ENCODE peak calls at places on chromosomes 4 and X, in ten cellular contexts. One of them, this sample, is unnamed. For H3K4me1, the result is how much of the 10 kb centered on the place peaks cover.

GRCh38 chr4:38804654-38805295 is at the start of gene TLR1:
- DNase-seq in fibroblast of lung: peak
- DNase-seq in CD8-positive, alpha-beta T cell: no peak
- DNase-seq in mucosa of descending colon: no peak
- DNase-seq in sigmoid colon: no peak
- DNase-seq in hepatocyte: peak
- DNase-seq in esophagus squamous epithelium: no peak
- DNase-seq in heart left ventricle: no peak
- DNase-seq in tibial artery: no peak
- DNase-seq in neural progenitor cell: peak
- DNase-seq in this sample: no peak

GRCh38 chr4:6943012-6943869 is 33.6 kb downstream of the TBC1D14 start:
- DNase-seq in fibroblast of lung: no peak
- DNase-seq in CD8-positive, alpha-beta T cell: no peak
- DNase-seq in mucosa of descending colon: peak
- DNase-seq in sigmoid colon: no peak
- DNase-seq in hepatocyte: no peak
- DNase-seq in esophagus squamous epithelium: no peak
- DNase-seq in heart left ventricle: no peak
- DNase-seq in tibial artery: no peak
- DNase-seq in neural progenitor cell: peak
- DNase-seq in this sample: no peak

GRCh38 chrX:34053931-34054330 is 78.2 kb downstream of the FAM47A start:
- DNase-seq in fibroblast of lung: no peak
- DNase-seq in CD8-positive, alpha-beta T cell: no peak
- DNase-seq in mucosa of descending colon: no peak
- DNase-seq in sigmoid colon: no peak
- DNase-seq in hepatocyte: no peak
- DNase-seq in esophagus squamous epithelium: no peak
- DNase-seq in heart left ventricle: no peak
- DNase-seq in tibial artery: no peak
- DNase-seq in neural progenitor cell: peak
- DNase-seq in this sample: no peak

GRCh38 chr4:147371661-147372060 is 109.2 kb upstream of the EDNRA start:
- DNase-seq in fibroblast of lung: no peak
- DNase-seq in CD8-positive, alpha-beta T cell: no peak
- DNase-seq in mucosa of descending colon: no peak
- DNase-seq in sigmoid colon: no peak
- DNase-seq in hepatocyte: no peak
- DNase-seq in esophagus squamous epithelium: no peak
- DNase-seq in heart left ventricle: no peak
- DNase-seq in tibial artery: no peak
- DNase-seq in neural progenitor cell: no peak
- DNase-seq in this sample: no peak

GRCh38 chr4:170011921-170012628 is 14.1 kb downstream of the MFAP3L start:
- DNase-seq in fibroblast of lung: no peak
- DNase-seq in CD8-positive, alpha-beta T cell: no peak
- DNase-seq in mucosa of descending colon: no peak
- DNase-seq in sigmoid colon: no peak
- DNase-seq in hepatocyte: no peak
- DNase-seq in esophagus squamous epithelium: no peak
- DNase-seq in heart left ventricle: no peak
- DNase-seq in tibial artery: no peak
- DNase-seq in neural progenitor cell: no peak
- DNase-seq in this sample: no peak

GRCh38 chr4:6969826-6970800 is 60.5 kb downstream of the TBC1D14 start:
- DNase-seq in fibroblast of lung: no peak
- DNase-seq in CD8-positive, alpha-beta T cell: no peak
- DNase-seq in mucosa of descending colon: no peak
- DNase-seq in sigmoid colon: no peak
- DNase-seq in hepatocyte: peak
- DNase-seq in esophagus squamous epithelium: no peak
- DNase-seq in heart left ventricle: no peak
- DNase-seq in tibial artery: no peak
- DNase-seq in neural progenitor cell: no peak
- DNase-seq in this sample: no peak

GRCh38 chr4:11471613-11472012 is 42.9 kb upstream of the HS3ST1 start:
- DNase-seq in fibroblast of lung: no peak
- DNase-seq in CD8-positive, alpha-beta T cell: peak
- DNase-seq in mucosa of descending colon: no peak
- DNase-seq in sigmoid colon: peak
- DNase-seq in hepatocyte: no peak
- DNase-seq in esophagus squamous epithelium: peak
- DNase-seq in heart left ventricle: no peak
- DNase-seq in tibial artery: no peak
- DNase-seq in neural progenitor cell: no peak
- DNase-seq in this sample: no peak

GRCh38 chrX:97984641-97985040 is 1100.9 kb downstream of the RPA4 start:
- DNase-seq in fibroblast of lung: no peak
- DNase-seq in CD8-positive, alpha-beta T cell: no peak
- DNase-seq in mucosa of descending colon: no peak
- DNase-seq in sigmoid colon: no peak
- DNase-seq in hepatocyte: no peak
- DNase-seq in esophagus squamous epithelium: no peak
- DNase-seq in heart left ventricle: no peak
- DNase-seq in tibial artery: no peak
- DNase-seq in neural progenitor cell: no peak
- DNase-seq in this sample: no peak

GRCh38 chrX:135740683-135741149 is 27.3 kb downstream of the CT45A3 start:
- DNase-seq in fibroblast of lung: no peak
- DNase-seq in CD8-positive, alpha-beta T cell: no peak
- DNase-seq in mucosa of descending colon: no peak
- DNase-seq in sigmoid colon: no peak
- DNase-seq in hepatocyte: no peak
- DNase-seq in esophagus squamous epithelium: no peak
- DNase-seq in heart left ventricle: no peak
- DNase-seq in tibial artery: no peak
- DNase-seq in neural progenitor cell: peak
- DNase-seq in this sample: no peak

GRCh38 chr4:86233681-86234080 is 126.2 kb downstream of the MAPK10 start:
- DNase-seq in fibroblast of lung: no peak
- DNase-seq in CD8-positive, alpha-beta T cell: no peak
- DNase-seq in mucosa of descending colon: no peak
- DNase-seq in sigmoid colon: no peak
- DNase-seq in hepatocyte: no peak
- DNase-seq in esophagus squamous epithelium: no peak
- DNase-seq in heart left ventricle: no peak
- DNase-seq in tibial artery: no peak
- DNase-seq in neural progenitor cell: no peak
- DNase-seq in this sample: no peak

GRCh38 chr4:110268352-110268751 is 69.9 kb upstream of the ELOVL6 start:
- DNase-seq in fibroblast of lung: no peak
- DNase-seq in CD8-positive, alpha-beta T cell: no peak
- DNase-seq in mucosa of descending colon: no peak
- DNase-seq in sigmoid colon: no peak
- DNase-seq in hepatocyte: no peak
- DNase-seq in esophagus squamous epithelium: no peak
- DNase-seq in heart left ventricle: no peak
- DNase-seq in tibial artery: no peak
- DNase-seq in neural progenitor cell: no peak
- DNase-seq in this sample: no peak

GRCh38 chr4:120520761-120521160 is 401.8 kb downstream of the PRDM5 start:
- DNase-seq in fibroblast of lung: no peak
- DNase-seq in CD8-positive, alpha-beta T cell: no peak
- DNase-seq in mucosa of descending colon: no peak
- DNase-seq in sigmoid colon: no peak
- DNase-seq in hepatocyte: no peak
- DNase-seq in esophagus squamous epithelium: no peak
- DNase-seq in heart left ventricle: no peak
- DNase-seq in tibial artery: no peak
- DNase-seq in neural progenitor cell: no peak
- DNase-seq in this sample: no peak

GRCh38 chr4:40507977-40508376 is 121.7 kb downstream of the RBM47 start:
- DNase-seq in fibroblast of lung: peak
- DNase-seq in CD8-positive, alpha-beta T cell: no peak
- DNase-seq in mucosa of descending colon: peak
- DNase-seq in sigmoid colon: no peak
- DNase-seq in hepatocyte: peak
- DNase-seq in esophagus squamous epithelium: no peak
- DNase-seq in heart left ventricle: no peak
- DNase-seq in tibial artery: no peak
- DNase-seq in neural progenitor cell: no peak
- DNase-seq in this sample: no peak

GRCh38 chr4:153326513-153326912 is 18.0 kb upstream of the MND1 start:
- DNase-seq in fibroblast of lung: peak
- DNase-seq in CD8-positive, alpha-beta T cell: no peak
- DNase-seq in mucosa of descending colon: no peak
- DNase-seq in sigmoid colon: no peak
- DNase-seq in hepatocyte: no peak
- DNase-seq in esophagus squamous epithelium: no peak
- DNase-seq in heart left ventricle: no peak
- DNase-seq in tibial artery: no peak
- DNase-seq in neural progenitor cell: no peak
- DNase-seq in this sample: no peak

DNA sequence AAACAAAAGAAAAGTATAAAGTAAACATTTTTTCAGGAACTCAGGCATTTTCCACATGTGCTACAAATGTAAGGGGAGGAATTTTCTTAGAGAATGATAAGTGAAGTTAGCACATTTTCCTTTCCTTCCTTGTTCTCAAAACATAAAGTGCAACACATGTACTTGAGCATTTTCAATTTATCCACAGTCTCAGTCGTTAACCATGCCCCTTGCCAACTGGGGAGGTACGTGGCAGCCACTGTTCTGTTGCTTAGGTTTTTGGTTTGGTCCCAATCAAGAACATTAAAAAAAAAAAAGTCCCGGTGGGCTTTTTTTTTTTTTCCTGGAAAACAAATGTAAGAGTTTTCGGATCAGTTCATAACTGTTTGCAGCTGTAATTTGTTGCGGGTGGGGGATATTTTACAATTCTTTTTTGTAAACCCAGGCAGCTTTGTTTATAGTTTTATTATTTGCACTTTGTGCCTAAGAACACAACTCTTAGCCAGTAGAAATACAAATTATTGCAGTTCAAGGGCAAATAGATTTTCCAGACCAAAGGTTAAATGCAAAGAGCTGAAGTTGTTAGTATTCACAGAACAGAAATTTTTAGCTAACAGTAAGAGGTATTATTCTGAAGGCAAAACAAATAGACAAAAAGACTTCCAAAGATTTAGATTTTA is 112.1 kb upstream of the NAP1L5 start:
- DNase-seq in fibroblast of lung: peak
- DNase-seq in CD8-positive, alpha-beta T cell: no peak
- DNase-seq in mucosa of descending colon: no peak
- DNase-seq in sigmoid colon: no peak
- DNase-seq in hepatocyte: no peak
- DNase-seq in esophagus squamous epithelium: no peak
- DNase-seq in heart left ventricle: no peak
- DNase-seq in tibial artery: no peak
- DNase-seq in neural progenitor cell: no peak
- DNase-seq in this sample: no peak
- H3K4me1 ChIP-seq in fibroblast of lung: under half
- H3K4me1 ChIP-seq in CD8-positive, alpha-beta T cell: under half
- H3K4me1 ChIP-seq in mucosa of descending colon: under half
- H3K4me1 ChIP-seq in sigmoid colon: under half
- H3K4me1 ChIP-seq in hepatocyte: under half
- H3K4me1 ChIP-seq in esophagus squamous epithelium: under half
- H3K4me1 ChIP-seq in heart left ventricle: under half
- H3K4me1 ChIP-seq in tibial artery: half or more
- H3K4me1 ChIP-seq in neural progenitor cell: under half
- H3K4me1 ChIP-seq in this sample: under half

GRCh38 chrX:154802838-154803410 is 2.4 kb downstream of the MPP1 start:
- DNase-seq in fibroblast of lung: no peak
- DNase-seq in CD8-positive, alpha-beta T cell: no peak
- DNase-seq in mucosa of descending colon: no peak
- DNase-seq in sigmoid colon: no peak
- DNase-seq in hepatocyte: no peak
- DNase-seq in esophagus squamous epithelium: no peak
- DNase-seq in heart left ventricle: no peak
- DNase-seq in tibial artery: no peak
- DNase-seq in neural progenitor cell: no peak
- DNase-seq in this sample: no peak
- H3K4me3 ChIP-seq in fibroblast of lung: no peak
- H3K4me3 ChIP-seq in CD8-positive, alpha-beta T cell: no peak
- H3K4me3 ChIP-seq in mucosa of descending colon: no peak
- H3K4me3 ChIP-seq in sigmoid colon: no peak
- H3K4me3 ChIP-seq in hepatocyte: no peak
- H3K4me3 ChIP-seq in esophagus squamous epithelium: no peak
- H3K4me3 ChIP-seq in heart left ventricle: no peak
- H3K4me3 ChIP-seq in tibial artery: no peak
- H3K4me3 ChIP-seq in neural progenitor cell: no peak
- H3K4me3 ChIP-seq in this sample: no peak

GRCh38 chr4:158411180-158411721 is 110.4 kb upstream of the RXFP1 start:
- DNase-seq in fibroblast of lung: no peak
- DNase-seq in CD8-positive, alpha-beta T cell: no peak
- DNase-seq in mucosa of descending colon: no peak
- DNase-seq in sigmoid colon: no peak
- DNase-seq in hepatocyte: no peak
- DNase-seq in esophagus squamous epithelium: no peak
- DNase-seq in heart left ventricle: no peak
- DNase-seq in tibial artery: no peak
- DNase-seq in neural progenitor cell: no peak
- DNase-seq in this sample: no peak

DNA sequence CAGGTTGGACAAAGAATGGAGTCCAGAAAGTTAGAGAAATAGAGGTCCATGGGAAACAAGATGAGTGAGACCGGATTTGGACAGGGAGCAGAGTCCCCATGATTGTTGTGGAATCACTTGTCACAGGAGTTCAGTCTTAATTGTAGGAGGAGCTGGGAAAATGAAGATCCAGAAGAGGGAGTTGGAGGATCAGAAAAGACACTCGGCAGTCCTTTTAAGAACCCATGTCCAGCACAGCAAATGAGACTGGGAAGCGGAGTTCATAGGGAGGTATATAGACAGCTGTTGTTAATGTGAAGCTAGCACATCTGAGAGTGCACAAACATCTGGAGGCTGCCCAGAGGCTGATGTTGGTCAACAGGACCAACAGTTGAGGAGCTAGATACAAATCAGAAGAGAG is 111.4 kb upstream of the RXFP1 start:
- DNase-seq in fibroblast of lung: peak
- DNase-seq in CD8-positive, alpha-beta T cell: no peak
- DNase-seq in mucosa of descending colon: no peak
- DNase-seq in sigmoid colon: no peak
- DNase-seq in hepatocyte: no peak
- DNase-seq in esophagus squamous epithelium: no peak
- DNase-seq in heart left ventricle: no peak
- DNase-seq in tibial artery: no peak
- DNase-seq in neural progenitor cell: peak
- DNase-seq in this sample: no peak
- TF ChIP-seq CTCF in fibroblast of lung: no peak
- TF ChIP-seq CTCF in CD8-positive, alpha-beta T cell: no peak
- TF ChIP-seq CTCF in mucosa of descending colon: no peak
- TF ChIP-seq CTCF in sigmoid colon: no peak
- TF ChIP-seq CTCF in hepatocyte: peak
- TF ChIP-seq CTCF in esophagus squamous epithelium: no peak
- TF ChIP-seq CTCF in heart left ventricle: no peak
- TF ChIP-seq CTCF in tibial artery: no peak
- TF ChIP-seq CTCF in neural progenitor cell: peak
- TF ChIP-seq CTCF in this sample: no peak

DNA sequence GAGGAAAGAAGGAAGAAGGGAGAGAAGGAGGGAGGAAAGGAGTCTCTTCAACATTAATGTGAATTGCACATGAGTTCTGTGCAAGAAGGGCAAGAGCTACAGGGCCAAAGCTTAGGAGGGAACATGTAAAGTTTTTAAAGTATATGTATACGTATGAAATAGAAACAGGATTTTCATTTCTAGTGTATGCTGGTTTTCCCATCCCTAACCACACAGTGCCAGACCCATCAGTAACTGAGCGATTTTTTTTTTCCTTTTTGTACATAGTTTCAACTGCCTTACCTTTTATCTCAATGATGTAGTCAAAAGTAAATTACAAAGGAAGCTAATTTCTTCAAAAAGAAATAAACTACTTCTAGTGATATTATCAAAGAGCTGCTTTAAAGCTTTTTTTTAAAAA is 157.6 kb downstream of the SH3KBP1 start:
- DNase-seq in fibroblast of lung: no peak
- DNase-seq in CD8-positive, alpha-beta T cell: no peak
- DNase-seq in mucosa of descending colon: no peak
- DNase-seq in sigmoid colon: no peak
- DNase-seq in hepatocyte: no peak
- DNase-seq in esophagus squamous epithelium: no peak
- DNase-seq in heart left ventricle: no peak
- DNase-seq in tibial artery: no peak
- DNase-seq in neural progenitor cell: no peak
- DNase-seq in this sample: no peak
- H3K4me1 ChIP-seq in fibroblast of lung: under half
- H3K4me1 ChIP-seq in CD8-positive, alpha-beta T cell: under half
- H3K4me1 ChIP-seq in mucosa of descending colon: under half
- H3K4me1 ChIP-seq in sigmoid colon: under half
- H3K4me1 ChIP-seq in hepatocyte: under half
- H3K4me1 ChIP-seq in esophagus squamous epithelium: under half
- H3K4me1 ChIP-seq in heart left ventricle: under half
- H3K4me1 ChIP-seq in tibial artery: under half
- H3K4me1 ChIP-seq in neural progenitor cell: under half
- H3K4me1 ChIP-seq in this sample: under half